ENCODE peak calls at places on chromosomes 2 and 18, in four cellular contexts. W, S, N and Z are unnamed samples.

GRCh38 chr2:176545627-176546026 is 276.4 kb downstream of the MTX2 start:
- DNase-seq in W (no peak), S (no peak), N (no peak), Z (no peak)

GRCh38 chr18:61025596-61025995 is 307.6 kb upstream of the CDH20 start:
- DNase-seq in W (no peak), S (no peak), N (no peak), Z (no peak)

GRCh38 chr2:95356821-95357700 is 45.4 kb upstream of the FAHD2A start:
- DNase-seq in W (no peak), S (no peak), N (no peak), Z (no peak)

GRCh38 chr18:7668392-7668791 is 101.3 kb downstream of the PTPRM start:
- DNase-seq in W (no peak), S (no peak), N (no peak), Z (no peak)

GRCh38 chr2:69720404-69720803 is 21.5 kb upstream of the ANXA4 start:
- DNase-seq in W (peak), S (no peak), N (no peak), Z (no peak)

GRCh38 chr2:3958465-3958864 is 255.1 kb downstream of the DCDC2C start:
- DNase-seq in W (no peak), S (no peak), N (no peak), Z (no peak)

GRCh38 chr18:79588636-79589481 is 90.7 kb upstream of the CTDP1 start:
- DNase-seq in W (peak), S (no peak), N (peak), Z (peak)

GRCh38 chr2:11515441-11516071 is 18.3 kb upstream of the GREB1 start:
- DNase-seq in W (no peak), S (no peak), N (no peak), Z (no peak)

GRCh38 chr2:111618577-111618930 is 265.4 kb downstream of the ANAPC1 start:
- DNase-seq in W (no peak), S (no peak), N (no peak), Z (no peak)

GRCh38 chr2:232030229-232030628 is 68.7 kb downstream of the DIS3L2 start:
- DNase-seq in W (no peak), S (no peak), N (no peak), Z (no peak)

GRCh38 chr2:7899241-7899640 is 782.6 kb upstream of the ID2 start:
- DNase-seq in W (no peak), S (no peak), N (no peak), Z (no peak)

DNA sequence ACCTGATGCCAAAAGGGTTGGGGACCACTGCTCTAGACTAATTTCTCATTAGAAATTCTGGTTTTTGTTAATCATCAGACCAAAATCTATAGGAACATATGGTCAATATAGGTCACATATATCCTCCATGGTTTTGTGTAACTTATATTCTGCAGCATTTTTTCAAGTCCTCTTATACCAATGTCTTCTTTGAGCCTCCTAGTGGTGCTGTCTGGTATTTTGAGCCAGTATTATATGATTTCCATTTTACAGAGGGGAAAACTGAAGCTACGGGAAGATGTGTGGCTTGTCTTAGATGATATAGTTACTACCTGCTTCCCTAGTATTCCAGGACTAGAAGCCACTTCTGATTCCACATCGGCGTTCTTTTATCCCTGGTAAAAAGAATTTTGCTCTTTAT is 13.8 kb downstream of the MAPK4 start:
- DNase-seq in W (no peak), S (no peak), N (no peak), Z (no peak)
- TF ChIP-seq CTCF in W (no peak), S (no peak), N (peak), Z (no peak)

DNA sequence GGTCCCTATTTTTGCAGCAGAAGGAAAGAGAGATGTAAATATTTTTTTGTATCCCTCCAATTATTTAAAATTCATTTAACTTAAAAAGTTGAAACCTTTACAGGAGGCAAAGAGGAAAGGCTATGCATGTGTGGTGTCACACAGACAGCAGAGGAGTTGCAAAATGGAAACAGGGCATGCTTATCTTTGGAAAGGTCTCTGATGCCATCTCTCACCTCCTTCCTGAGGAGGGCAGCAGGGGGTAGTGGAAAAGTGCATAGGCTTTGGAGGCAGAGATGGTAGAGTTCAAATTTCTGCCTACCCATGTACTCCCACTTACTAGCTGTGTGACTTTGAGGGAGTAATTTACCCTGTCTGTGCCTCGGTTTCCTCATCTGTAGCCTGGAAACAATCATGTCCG is 99.6 kb upstream of the MCFD2 start:
- DNase-seq in W (no peak), S (no peak), N (no peak), Z (no peak)
- TF ChIP-seq CTCF in W (peak), S (no peak), N (no peak), Z (no peak)

GRCh38 chr18:11872479-11873136 is 21.4 kb downstream of the CHMP1B start:
- DNase-seq in W (no peak), S (no peak), N (peak), Z (no peak)
- TF ChIP-seq CTCF in W (peak), S (no peak), N (peak), Z (no peak)

GRCh38 chr2:240131941-240132650 is 4.0 kb downstream of the COPS9 start:
- DNase-seq in W (no peak), S (no peak), N (no peak), Z (no peak)
- TF ChIP-seq CTCF in W (peak), S (no peak), N (peak), Z (no peak)

GRCh38 chr2:74001781-74002514 is 17.2 kb downstream of the TET3 start:
- DNase-seq in W (no peak), S (no peak), N (no peak), Z (no peak)

GRCh38 chr2:74003494-74004211 is 18.9 kb downstream of the TET3 start:
- DNase-seq in W (peak), S (no peak), N (no peak), Z (no peak)

GRCh38 chr2:74004212-74005182 is 19.8 kb downstream of the TET3 start:
- DNase-seq in W (no peak), S (no peak), N (no peak), Z (no peak)

GRCh38 chr2:74001121-74001520 is 16.4 kb downstream of the TET3 start:
- DNase-seq in W (peak), S (no peak), N (no peak), Z (no peak)

GRCh38 chr2:74002515-74003391 is 18.0 kb downstream of the TET3 start:
- DNase-seq in W (peak), S (peak), N (peak), Z (peak)
- TF ChIP-seq CTCF in W (no peak), S (no peak), N (no peak), Z (no peak)

GRCh38 chr2:168138369-168138768 is 109.0 kb downstream of the STK39 start:
- DNase-seq in W (no peak), S (no peak), N (no peak), Z (no peak)

GRCh38 chr2:168135630-168136029 is 111.8 kb downstream of the STK39 start:
- DNase-seq in W (peak), S (no peak), N (no peak), Z (no peak)

GRCh38 chr2:168137510-168138180 is 109.8 kb downstream of the STK39 start:
- DNase-seq in W (no peak), S (no peak), N (no peak), Z (no peak)

GRCh38 chr2:168135121-168135520 is 112.3 kb downstream of the STK39 start:
- DNase-seq in W (no peak), S (no peak), N (no peak), Z (no peak)

DNA sequence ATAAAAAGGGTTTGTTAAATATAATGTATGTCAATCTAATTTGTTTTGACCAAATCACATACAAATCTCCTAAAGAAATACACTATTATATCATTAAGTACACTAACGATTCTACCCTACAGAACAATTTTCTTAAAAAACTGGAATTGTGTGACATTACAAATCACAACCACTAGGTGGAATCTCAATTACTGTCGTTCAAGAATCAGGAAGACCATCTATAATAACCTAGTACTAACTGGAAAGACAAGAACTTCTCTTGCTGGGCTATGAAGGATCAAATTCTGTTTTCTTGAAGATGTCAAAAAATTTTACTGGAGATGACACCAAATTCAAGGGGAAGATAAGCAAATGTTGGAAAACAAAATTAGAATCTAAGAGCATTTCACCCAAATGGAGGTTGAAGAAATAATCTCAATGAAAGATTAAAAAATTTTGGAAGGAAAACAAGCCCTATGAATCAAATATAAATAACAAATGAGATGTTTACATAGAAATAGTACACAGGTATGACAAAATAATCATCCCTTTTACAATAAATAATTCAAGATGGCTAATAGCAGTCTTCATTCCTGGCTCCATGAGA is 110.9 kb downstream of the STK39 start:
- DNase-seq in W (peak), S (no peak), N (no peak), Z (no peak)
- TF ChIP-seq CTCF in W (peak), S (peak), N (peak), Z (peak)

GRCh38 chr2:155218945-155219344 is 520.5 kb downstream of the KCNJ3 start:
- DNase-seq in W (no peak), S (no peak), N (no peak), Z (no peak)

GRCh38 chr2:155218292-155218924 is 519.9 kb downstream of the KCNJ3 start:
- DNase-seq in W (no peak), S (no peak), N (no peak), Z (no peak)

GRCh38 chr2:155223781-155224406 is 525.4 kb downstream of the KCNJ3 start:
- DNase-seq in W (no peak), S (no peak), N (peak), Z (no peak)
- TF ChIP-seq CTCF in W (no peak), S (no peak), N (no peak), Z (peak)

GRCh38 chr18:65788373-65788772 is 37.6 kb downstream of the CDH7 start:
- DNase-seq in W (no peak), S (no peak), N (no peak), Z (no peak)
- TF ChIP-seq CTCF in W (no peak), S (no peak), N (no peak), Z (no peak)